ENCODE peak calls at places on chromosomes 5 and 9, in six cellular contexts. W is IMR-90, Z is neuronal stem cell, F is mesendoderm, D is H1, I is mesenchymal stem cell. B is an unnamed sample. For H3K79me1, the result is how much of the 10 kb centered on the place peaks cover.

GRCh38 chr9:107935931-107936330 is 446.4 kb upstream of the KLF4 start:
- DNase-seq in F (no peak), W (no peak), D (no peak), I (no peak), Z (no peak), B (no peak)

GRCh38 chr9:89436963-89437625 is 60.8 kb downstream of the SEMA4D start:
- DNase-seq in W (no peak), F (no peak), D (no peak), I (no peak), Z (no peak), B (peak)

GRCh38 chr5:3302228-3302627 is 293.4 kb upstream of the IRX1 start:
- DNase-seq in D (no peak), F (no peak), I (no peak), Z (no peak), W (no peak), B (no peak)

GRCh38 chr5:178895615-178896571 is at the start of gene ZFP2:
- DNase-seq in W (peak), F (peak), I (peak), D (peak), Z (peak), B (peak)

GRCh38 chr5:178530526-178530925 is 59.7 kb downstream of the COL23A1 start:
- DNase-seq in Z (no peak), I (no peak), D (no peak), F (no peak), W (no peak), B (peak)

GRCh38 chr5:138011991-138012390 is 20.9 kb downstream of the FAM13B start:
- DNase-seq in D (no peak), W (no peak), I (no peak), Z (no peak), F (no peak), B (no peak)

GRCh38 chr9:105044458-105044857 is 116.5 kb upstream of the ABCA1 start:
- DNase-seq in D (no peak), W (no peak), F (no peak), I (no peak), Z (no peak), B (no peak)

GRCh38 chr5:115184780-115185179 is 15.1 kb upstream of the TRIM36 start:
- DNase-seq in W (peak), I (peak), D (no peak), F (no peak), Z (no peak), B (peak)

GRCh38 chr5:76720988-76721569 is 5.2 kb downstream of the F2R start:
- DNase-seq in Z (no peak), I (peak), F (no peak), D (no peak), W (no peak), B (no peak)

GRCh38 chr9:110152704-110153374 is 55.1 kb downstream of the C9orf152 start:
- DNase-seq in Z (peak), I (peak), F (peak), W (peak), D (no peak), B (peak)

GRCh38 chr5:104344809-104345512 is 782.4 kb upstream of the NUDT12 start:
- DNase-seq in W (peak), Z (no peak), I (no peak), F (no peak), D (no peak), B (no peak)

GRCh38 chr9:129685220-129685932 is 19.9 kb downstream of the PRRX2 start:
- DNase-seq in W (peak), F (no peak), D (no peak), I (peak), Z (no peak), B (no peak)

GRCh38 chr9:77451507-77451906 is 196.6 kb downstream of the GNA14 start:
- DNase-seq in D (no peak), F (no peak), Z (no peak), I (no peak), W (no peak), B (no peak)

GRCh38 chr9:117080996-117081395 is 333.9 kb downstream of the ASTN2 start:
- DNase-seq in Z (no peak), W (no peak), F (no peak), D (peak), I (no peak), B (no peak)

GRCh38 chr5:105407190-105407589 is 1844.6 kb upstream of the NUDT12 start:
- DNase-seq in I (no peak), D (no peak), W (no peak), Z (no peak), F (no peak), B (no peak)

GRCh38 chr9:137313326-137313920 is 11.4 kb upstream of the NRARP start:
- DNase-seq in W (no peak), D (no peak), F (no peak), I (no peak), Z (no peak), B (no peak)

GRCh38 chr9:93291536-93292287 is 107.8 kb downstream of the WNK2 start:
- DNase-seq in W (no peak), F (no peak), D (no peak), I (no peak), Z (no peak), B (no peak)

GRCh38 chr9:134024828-134025605 is at the start of gene BRD3OS:
- DNase-seq in Z (peak), D (peak), I (peak), W (peak), F (peak), B (peak)

GRCh38 chr9:18658764-18659705 is 185.1 kb downstream of the ADAMTSL1 start:
- DNase-seq in W (peak), D (no peak), Z (no peak), F (no peak), I (no peak), B (peak)

GRCh38 chr9:7028591-7028990 is 270.8 kb downstream of the KDM4C start:
- DNase-seq in W (peak), Z (no peak), I (no peak), F (no peak), D (no peak), B (no peak)

GRCh38 chr5:171207256-171207866 is 101.7 kb upstream of the TLX3 start:
- DNase-seq in D (peak), Z (peak), I (peak), W (peak), F (peak), B (peak)

GRCh38 chr9:16575142-16575877 is 295.2 kb downstream of the BNC2 start:
- DNase-seq in F (peak), D (no peak), Z (no peak), W (no peak), I (no peak), B (no peak)

GRCh38 chr9:126347911-126348760 is 21.5 kb downstream of the MVB12B start:
- DNase-seq in I (no peak), Z (no peak), D (no peak), F (peak), W (no peak), B (no peak)

DNA sequence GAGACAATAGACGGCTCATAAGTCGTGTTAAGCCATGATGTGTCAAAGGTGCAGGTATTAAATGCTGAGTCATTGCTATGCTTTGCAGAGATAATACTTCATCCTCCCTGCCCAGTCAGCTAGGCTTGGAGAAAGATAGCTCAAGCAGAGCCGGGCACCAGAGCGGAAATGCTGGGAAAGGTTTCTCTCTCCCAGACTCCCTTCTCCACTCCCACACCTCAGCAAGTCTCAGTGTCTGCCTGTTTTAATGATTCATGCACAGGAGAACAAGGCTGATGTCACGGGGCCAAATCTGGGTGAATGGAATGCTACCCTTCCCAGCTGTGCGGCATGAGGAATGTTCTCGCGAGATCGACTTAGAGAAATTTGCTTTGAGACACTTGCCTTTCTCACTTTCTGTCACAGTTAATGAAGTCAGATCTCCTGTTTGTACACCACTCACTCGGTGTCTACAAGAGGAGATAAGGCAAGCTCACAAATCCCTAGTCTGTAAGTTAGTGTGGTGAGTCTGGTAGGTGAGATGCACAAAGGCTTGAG is 204.4 kb downstream of the EFNA5 start:
- DNase-seq in W (peak), Z (peak), I (peak), F (peak), D (no peak), B (peak)
- H2AK5ac ChIP-seq in W (peak), Z (no peak), I (peak), F (no peak), D (peak), B (peak)

GRCh38 chr5:71455427-71456361 is at the start of gene BDP1:
- DNase-seq in W (peak), D (peak), Z (peak), I (peak), F (peak), B (peak)
- H3K79me1 ChIP-seq in W (under half), D (under half), Z (under half), I (under half), F (under half), B (under half)

DNA sequence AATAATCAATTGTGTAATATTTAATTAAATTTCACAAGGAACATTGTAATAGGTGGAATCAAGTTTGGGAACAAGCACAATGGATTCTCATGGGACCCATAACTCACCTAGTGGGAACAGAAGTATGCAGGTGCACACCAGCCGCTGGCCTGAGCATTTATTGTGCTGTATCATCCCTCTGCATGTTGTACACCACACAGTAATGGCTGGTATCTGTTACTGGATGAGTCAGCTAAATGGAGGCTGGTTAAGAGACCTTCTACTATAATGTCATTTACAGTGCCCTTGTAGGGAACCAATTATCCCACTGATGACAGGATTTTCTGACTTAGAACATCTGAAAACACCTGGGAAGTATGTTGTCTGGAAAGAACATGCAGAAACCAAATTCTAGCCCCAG is 3.2 kb upstream of the MAP3K1 start:
- DNase-seq in Z (no peak), W (peak), D (no peak), I (peak), F (no peak), B (peak)
- H2AK5ac ChIP-seq in Z (no peak), W (no peak), D (no peak), I (no peak), F (no peak), B (no peak)

DNA sequence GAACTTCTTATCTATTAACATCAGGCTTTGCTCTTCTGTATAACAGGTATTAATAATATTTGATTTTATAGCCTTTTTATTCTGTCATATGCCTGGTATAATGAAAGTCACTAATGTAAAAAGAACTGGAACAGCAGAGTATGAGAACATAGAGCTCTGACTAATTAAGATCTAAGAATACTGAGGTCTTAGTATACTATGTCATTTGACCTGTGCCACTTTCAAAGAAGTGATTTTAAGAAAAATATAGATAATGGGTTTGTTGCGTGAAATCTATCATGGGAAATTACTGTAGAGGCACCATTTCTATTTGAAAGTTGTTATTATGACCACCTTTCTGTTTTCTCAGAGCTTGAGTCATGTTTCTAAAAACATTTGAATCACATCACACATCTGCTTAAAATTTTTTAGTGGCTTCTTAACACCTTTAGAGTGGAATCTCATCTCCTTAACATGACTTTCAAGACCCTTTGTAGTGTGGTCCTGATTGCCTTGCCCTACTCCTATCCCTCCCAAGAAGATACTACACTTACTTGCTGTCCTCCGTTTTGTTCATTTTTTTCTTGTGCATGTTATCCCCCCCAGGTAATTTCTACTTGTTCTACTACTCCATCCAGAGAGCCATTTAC is 14.3 kb downstream of the WDR36 start:
- DNase-seq in I (no peak), W (no peak), Z (no peak), D (no peak), F (no peak), B (no peak)
- H3K79me1 ChIP-seq in I (under half), W (under half), Z (under half), D (under half), F (under half), B (under half)

GRCh38 chr9:131701789-131702337 is 38.0 kb downstream of the RAPGEF1 start:
- DNase-seq in D (peak), W (peak), Z (no peak), I (peak), F (peak), B (no peak)
- H2AK5ac ChIP-seq in D (no peak), W (no peak), Z (no peak), I (no peak), F (no peak), B (no peak)

GRCh38 chr5:73451218-73452130 is 2.9 kb upstream of the FOXD1 start:
- DNase-seq in D (no peak), F (peak), Z (no peak), W (peak), I (peak), B (peak)
- H3K79me1 ChIP-seq in D (under half), F (under half), Z (under half), W (under half), I (under half), B (under half)

GRCh38 chr5:91556-92263 is at the start of gene PLEKHG4B:
- DNase-seq in W (no peak), I (no peak), F (peak), Z (peak), D (peak), B (no peak)
- H2AK5ac ChIP-seq in W (peak), I (no peak), F (peak), Z (peak), D (no peak), B (peak)